ENCODE peak calls at places on chromosome 7, in ten cellular contexts. K is hepatocyte; E is right lobe of liver; V is transverse colon; P is CD4-positive, alpha-beta memory T cell; Y is GM23248; R is IMR-90; L is breast epithelium; A is heart right ventricle; F is NT2/D1. U is an unnamed sample.
A peak's percentile ranks its signal among the peaks of the same experiment; 100 is the strongest.

GRCh38 chr7:99422091-99422624 is 13.4 kb downstream of the BUD31 start:
- DNase-seq in P (no peak), A (no peak), L (no peak), F (no peak), V (no peak), E (no peak), K (no peak), Y (no peak), R (no peak), U (no peak)

GRCh38 chr7:101954494-101954893 is 137.1 kb downstream of the CUX1 start:
- DNase-seq in A (no peak), K (no peak), E (no peak), R (no peak), F (no peak), L (no peak), P (no peak), V (no peak), Y (no peak), U (no peak)

GRCh38 chr7:148729984-148730733 is 31.5 kb downstream of the CUL1 start:
- DNase-seq in A (no peak), P (no peak), Y (peak; percentile 58), K (no peak), E (no peak), R (peak; percentile 80), V (no peak), F (no peak), L (no peak), U (no peak)

GRCh38 chr7:100407285-100408180 is 21.0 kb downstream of the ZCWPW1 start:
- DNase-seq in F (peak; percentile 75), K (peak; percentile 73), P (peak; percentile 58), V (no peak), E (no peak), Y (peak; percentile 88), R (peak; percentile 81), A (no peak), L (no peak), U (no peak)

GRCh38 chr7:29431686-29432085 is 131.9 kb upstream of the PRR15 start:
- DNase-seq in Y (no peak), V (no peak), E (no peak), R (no peak), F (no peak), L (no peak), A (no peak), P (no peak), K (no peak), U (no peak)

GRCh38 chr7:24777811-24778210 is 20.5 kb upstream of the GSDME start:
- DNase-seq in Y (no peak), V (no peak), L (no peak), K (no peak), A (no peak), E (no peak), P (no peak), R (no peak), F (no peak), U (no peak)

GRCh38 chr7:23093546-23093945 is 12.0 kb upstream of the KLHL7 start:
- DNase-seq in E (no peak), A (no peak), Y (peak; percentile 85), K (no peak), R (peak; percentile 65), L (no peak), F (no peak), V (no peak), P (no peak), U (no peak)

GRCh38 chr7:26477381-26477780 is 185.7 kb downstream of the SNX10 start:
- DNase-seq in F (no peak), E (no peak), R (no peak), P (no peak), A (no peak), L (no peak), K (no peak), Y (no peak), V (no peak), U (no peak)

GRCh38 chr7:111394891-111395290 is 167.4 kb downstream of the IMMP2L start:
- DNase-seq in K (no peak), A (no peak), P (no peak), V (no peak), E (no peak), L (no peak), R (no peak), F (no peak), Y (no peak), U (no peak)

GRCh38 chr7:36972140-36972518 is 247.8 kb upstream of the AOAH start:
- DNase-seq in R (no peak), A (no peak), E (no peak), K (peak; percentile 60), L (no peak), P (no peak), Y (no peak), F (no peak), V (no peak), U (no peak)

GRCh38 chr7:28597284-28597683 is 185.0 kb downstream of the CREB5 start:
- DNase-seq in E (no peak), L (no peak), K (no peak), F (no peak), Y (no peak), R (no peak), A (no peak), P (no peak), V (no peak), U (no peak)

GRCh38 chr7:50751136-50751535 is 31.6 kb downstream of the GRB10 start:
- DNase-seq in K (no peak), V (no peak), Y (no peak), P (no peak), F (no peak), E (no peak), A (no peak), L (no peak), R (no peak), U (no peak)

GRCh38 chr7:111763221-111763791 is 201.0 kb upstream of the IMMP2L start:
- DNase-seq in K (peak; percentile 75), F (peak; percentile 42), Y (peak; percentile 77), A (no peak), R (peak; percentile 71), E (no peak), V (no peak), P (no peak), L (no peak), U (no peak)

GRCh38 chr7:157348548-157348947 is 11.7 kb downstream of the DNAJB6 start:
- DNase-seq in A (no peak), F (no peak), R (no peak), E (peak; percentile 10), Y (no peak), V (no peak), K (no peak), L (no peak), P (no peak), U (no peak)
- H3K4me1 ChIP-seq in A (peaks cover 80% of the 10 kb centered on the region), F (peaks cover under 1% of the 10 kb centered on the region), R (peaks cover 8% of the 10 kb centered on the region), E (no peaks in the 10 kb centered on the region), Y (peaks cover 39% of the 10 kb centered on the region), V (peaks cover 15% of the 10 kb centered on the region), K (peaks cover 5% of the 10 kb centered on the region), L (no peaks in the 10 kb centered on the region), P (peaks cover 90% of the 10 kb centered on the region), U (peaks cover 95% of the 10 kb centered on the region)

GRCh38 chr7:139732471-139733167 is 45.2 kb downstream of the HIPK2 start:
- DNase-seq in R (no peak), V (no peak), K (no peak), F (no peak), A (no peak), E (no peak), P (no peak), Y (no peak), L (no peak), U (no peak)
- H3K4me3 ChIP-seq in R (no peak overlapping the region), V (no peak overlapping the region), K (no peak overlapping the region), F (no peak overlapping the region), A (no peak overlapping the region), E (peak overlapping the region; percentile 12), P (no peak overlapping the region), Y (peak overlapping the region; percentile 47), L (peak overlapping the region; percentile 8), U (no peak overlapping the region)

GRCh38 chr7:103391976-103392375 is 44.5 kb downstream of the PSMC2 start:
- DNase-seq in F (no peak), E (no peak), V (no peak), L (no peak), R (peak; percentile 15), Y (peak; percentile 20), P (no peak), K (no peak), A (no peak), U (no peak)

GRCh38 chr7:103389263-103389662 is 41.8 kb downstream of the PSMC2 start:
- DNase-seq in L (no peak), V (no peak), F (no peak), R (no peak), K (no peak), E (no peak), P (no peak), Y (no peak), A (no peak), U (no peak)

GRCh38 chr7:103394566-103394965 is 47.1 kb downstream of the PSMC2 start:
- DNase-seq in V (no peak), F (no peak), R (no peak), K (no peak), Y (no peak), P (no peak), E (no peak), L (no peak), A (no peak), U (no peak)

GRCh38 chr7:103388469-103389140 is 41.2 kb downstream of the PSMC2 start:
- DNase-seq in A (no peak), R (no peak), E (no peak), P (no peak), Y (no peak), F (no peak), V (no peak), L (no peak), K (peak; percentile 45), U (no peak)

GRCh38 chr7:103391150-103391549 is 43.7 kb downstream of the PSMC2 start:
- DNase-seq in A (no peak), L (no peak), V (no peak), E (no peak), P (no peak), R (no peak), K (no peak), Y (no peak), F (no peak), U (no peak)
- H3K4me1 ChIP-seq in A (no peaks in the 10 kb centered on the region), L (no peaks in the 10 kb centered on the region), V (no peaks in the 10 kb centered on the region), E (no peaks in the 10 kb centered on the region), P (no peaks in the 10 kb centered on the region), R (no peaks in the 10 kb centered on the region), K (peaks cover 3% of the 10 kb centered on the region), Y (no peaks in the 10 kb centered on the region), F (no peaks in the 10 kb centered on the region), U (no peaks in the 10 kb centered on the region)

DNA sequence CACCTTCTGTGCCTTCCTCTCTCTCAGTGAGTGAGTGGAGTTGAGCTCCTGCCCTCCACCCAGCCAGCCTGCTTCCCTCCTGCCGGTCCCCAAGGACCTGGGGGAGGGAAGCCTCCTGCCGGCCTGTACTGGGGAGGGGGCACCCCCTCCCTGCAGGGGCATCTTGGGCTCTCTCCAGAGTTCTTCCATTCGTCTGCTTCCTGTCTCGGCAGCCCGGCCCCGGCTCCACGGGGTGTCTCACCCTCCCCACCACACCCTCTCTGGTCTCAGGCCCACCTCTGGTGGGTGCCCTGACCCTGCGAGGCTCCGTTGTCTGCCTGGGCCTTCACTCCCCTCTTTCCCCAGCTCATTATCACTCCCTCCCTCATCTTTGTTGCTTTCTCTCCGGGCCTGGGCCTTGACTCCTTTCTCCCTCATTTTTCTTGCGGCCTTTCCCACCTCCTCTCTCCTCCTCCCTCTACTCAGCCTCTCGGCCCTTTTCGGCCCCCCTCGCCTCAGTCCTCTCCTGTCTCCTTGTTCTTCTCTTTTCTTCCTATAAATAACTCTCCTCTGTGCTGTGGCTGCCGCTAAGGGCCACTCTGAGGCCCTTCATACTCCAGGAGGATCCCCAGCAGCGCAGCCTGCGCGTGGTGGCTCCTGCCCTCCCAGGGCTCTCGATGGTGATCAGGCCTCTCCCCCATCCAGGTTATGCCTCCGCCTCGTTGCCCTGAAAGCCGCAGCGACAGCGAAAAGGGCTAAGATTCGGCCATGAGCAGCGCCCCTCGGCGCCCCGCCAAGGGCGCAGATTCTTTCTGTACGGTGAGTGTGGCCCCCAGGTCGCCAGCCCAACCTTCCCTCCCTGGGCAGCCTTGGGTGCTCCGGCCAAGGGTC is 2.1 kb downstream of the SLC4A2 start:
- DNase-seq in V (no peak), Y (no peak), A (no peak), K (no peak), R (no peak), E (no peak), F (no peak), P (no peak), L (no peak), U (no peak)
- H3K4me3 ChIP-seq in V (peak overlapping the region; percentile 76), Y (peak overlapping the region; percentile 93), A (peak overlapping the region; percentile 92), K (no peak overlapping the region), R (peak overlapping the region; percentile 7), E (no peak overlapping the region), F (peak overlapping the region; percentile 74), P (no peak overlapping the region), L (peak overlapping the region; percentile 86), U (peak overlapping the region; percentile 91)

U was measured in vagina.